ENCODE peak calls at places on chromosomes 11 and 22, in five cellular contexts. One of them, this sample, is unnamed.

GRCh38 chr11:48170176-48170839 is 46.3 kb upstream of the OR4B1 start:
- DNase-seq in activated CD4-positive, alpha-beta T cell treated with anti-CD3 and anti-CD28 coated beads, Interleukin-2, amount 50 U/mL, for 24 hours: no peak
- DNase-seq in putamen: no peak
- DNase-seq in GM18507: no peak
- DNase-seq in NCI-H345: no peak
- DNase-seq in this sample: no peak

GRCh38 chr22:45127866-45128265 is 35.9 kb upstream of the NUP50 start:
- DNase-seq in GM18507: no peak
- DNase-seq in activated CD4-positive, alpha-beta T cell treated with anti-CD3 and anti-CD28 coated beads, Interleukin-2, amount 50 U/mL, for 24 hours: no peak
- DNase-seq in NCI-H345: no peak
- DNase-seq in putamen: no peak
- DNase-seq in this sample: no peak

GRCh38 chr22:50403701-50404101 is 60.6 kb downstream of the PPP6R2 start:
- DNase-seq in NCI-H345: no peak
- DNase-seq in GM18507: no peak
- DNase-seq in activated CD4-positive, alpha-beta T cell treated with anti-CD3 and anti-CD28 coated beads, Interleukin-2, amount 50 U/mL, for 24 hours: no peak
- DNase-seq in putamen: peak; percentile 44
- DNase-seq in this sample: no peak

GRCh38 chr22:31501738-31502137 is 5.4 kb downstream of the SFI1 start:
- DNase-seq in GM18507: no peak
- DNase-seq in NCI-H345: no peak
- DNase-seq in activated CD4-positive, alpha-beta T cell treated with anti-CD3 and anti-CD28 coated beads, Interleukin-2, amount 50 U/mL, for 24 hours: no peak
- DNase-seq in putamen: no peak
- DNase-seq in this sample: no peak

GRCh38 chr11:122791411-122791810 is 46.9 kb upstream of the CRTAM start:
- DNase-seq in putamen: no peak
- DNase-seq in NCI-H345: no peak
- DNase-seq in activated CD4-positive, alpha-beta T cell treated with anti-CD3 and anti-CD28 coated beads, Interleukin-2, amount 50 U/mL, for 24 hours: no peak
- DNase-seq in GM18507: no peak
- DNase-seq in this sample: no peak

GRCh38 chr11:20754957-20755356 is 85.6 kb downstream of the NELL1 start:
- DNase-seq in GM18507: no peak
- DNase-seq in activated CD4-positive, alpha-beta T cell treated with anti-CD3 and anti-CD28 coated beads, Interleukin-2, amount 50 U/mL, for 24 hours: no peak
- DNase-seq in putamen: no peak
- DNase-seq in NCI-H345: peak; percentile 39
- DNase-seq in this sample: no peak

GRCh38 chr11:95256204-95256819 is 25.3 kb upstream of the SESN3 start:
- DNase-seq in NCI-H345: no peak
- DNase-seq in GM18507: no peak
- DNase-seq in activated CD4-positive, alpha-beta T cell treated with anti-CD3 and anti-CD28 coated beads, Interleukin-2, amount 50 U/mL, for 24 hours: no peak
- DNase-seq in putamen: no peak
- DNase-seq in this sample: no peak

GRCh38 chr11:83280256-83280655 is 5.9 kb downstream of the CCDC90B start:
- DNase-seq in NCI-H345: no peak
- DNase-seq in putamen: no peak
- DNase-seq in activated CD4-positive, alpha-beta T cell treated with anti-CD3 and anti-CD28 coated beads, Interleukin-2, amount 50 U/mL, for 24 hours: no peak
- DNase-seq in GM18507: no peak
- DNase-seq in this sample: no peak

GRCh38 chr11:66359662-66360087 is 11.9 kb downstream of the SLC29A2 start:
- DNase-seq in GM18507: no peak
- DNase-seq in NCI-H345: no peak
- DNase-seq in putamen: no peak
- DNase-seq in activated CD4-positive, alpha-beta T cell treated with anti-CD3 and anti-CD28 coated beads, Interleukin-2, amount 50 U/mL, for 24 hours: no peak
- DNase-seq in this sample: no peak

GRCh38 chr11:61023086-61024035 is 51.9 kb downstream of the CD6 start:
- DNase-seq in GM18507: no peak
- DNase-seq in activated CD4-positive, alpha-beta T cell treated with anti-CD3 and anti-CD28 coated beads, Interleukin-2, amount 50 U/mL, for 24 hours: peak; percentile 77
- DNase-seq in putamen: no peak
- DNase-seq in NCI-H345: peak; percentile 85
- DNase-seq in this sample: peak; percentile 75

GRCh38 chr11:102399189-102399588 is 52.2 kb downstream of the BIRC2 start:
- DNase-seq in activated CD4-positive, alpha-beta T cell treated with anti-CD3 and anti-CD28 coated beads, Interleukin-2, amount 50 U/mL, for 24 hours: no peak
- DNase-seq in putamen: no peak
- DNase-seq in GM18507: no peak
- DNase-seq in NCI-H345: no peak
- DNase-seq in this sample: no peak

GRCh38 chr11:106690923-106691322 is 327.4 kb downstream of the GUCY1A2 start:
- DNase-seq in putamen: no peak
- DNase-seq in activated CD4-positive, alpha-beta T cell treated with anti-CD3 and anti-CD28 coated beads, Interleukin-2, amount 50 U/mL, for 24 hours: no peak
- DNase-seq in NCI-H345: no peak
- DNase-seq in GM18507: no peak
- DNase-seq in this sample: no peak

GRCh38 chr22:48417143-48418070 is 1410.3 kb downstream of the BRD1 start:
- DNase-seq in GM18507: no peak
- DNase-seq in NCI-H345: no peak
- DNase-seq in activated CD4-positive, alpha-beta T cell treated with anti-CD3 and anti-CD28 coated beads, Interleukin-2, amount 50 U/mL, for 24 hours: no peak
- DNase-seq in putamen: no peak
- DNase-seq in this sample: no peak

GRCh38 chr11:64250875-64251721 is at the start of gene PLCB3:
- DNase-seq in activated CD4-positive, alpha-beta T cell treated with anti-CD3 and anti-CD28 coated beads, Interleukin-2, amount 50 U/mL, for 24 hours: peak; percentile 39
- DNase-seq in GM18507: peak; percentile 82
- DNase-seq in NCI-H345: peak; percentile 53
- DNase-seq in putamen: no peak
- DNase-seq in this sample: peak; percentile 75

GRCh38 chr11:57513911-57514537 is 1.5 kb downstream of the SLC43A1 start:
- DNase-seq in putamen: no peak
- DNase-seq in GM18507: no peak
- DNase-seq in activated CD4-positive, alpha-beta T cell treated with anti-CD3 and anti-CD28 coated beads, Interleukin-2, amount 50 U/mL, for 24 hours: no peak
- DNase-seq in NCI-H345: peak; percentile 33
- DNase-seq in this sample: peak; percentile 43

GRCh38 chr11:20770421-20770935 is 101.1 kb downstream of the NELL1 start:
- DNase-seq in GM18507: no peak
- DNase-seq in putamen: no peak
- DNase-seq in NCI-H345: no peak
- DNase-seq in activated CD4-positive, alpha-beta T cell treated with anti-CD3 and anti-CD28 coated beads, Interleukin-2, amount 50 U/mL, for 24 hours: no peak
- DNase-seq in this sample: no peak

GRCh38 chr11:42544726-42545125 is 767.1 kb upstream of the API5 start:
- DNase-seq in NCI-H345: no peak
- DNase-seq in putamen: no peak
- DNase-seq in GM18507: no peak
- DNase-seq in activated CD4-positive, alpha-beta T cell treated with anti-CD3 and anti-CD28 coated beads, Interleukin-2, amount 50 U/mL, for 24 hours: no peak
- DNase-seq in this sample: no peak

GRCh38 chr11:7683571-7683970 is 10.3 kb upstream of the CYB5R2 start:
- DNase-seq in NCI-H345: no peak
- DNase-seq in GM18507: no peak
- DNase-seq in activated CD4-positive, alpha-beta T cell treated with anti-CD3 and anti-CD28 coated beads, Interleukin-2, amount 50 U/mL, for 24 hours: no peak
- DNase-seq in putamen: no peak
- DNase-seq in this sample: no peak

GRCh38 chr11:66313321-66314185 is 3.3 kb downstream of the CD248 start:
- DNase-seq in putamen: no peak
- DNase-seq in activated CD4-positive, alpha-beta T cell treated with anti-CD3 and anti-CD28 coated beads, Interleukin-2, amount 50 U/mL, for 24 hours: no peak
- DNase-seq in NCI-H345: no peak
- DNase-seq in GM18507: no peak
- DNase-seq in this sample: peak; percentile 38

GRCh38 chr22:47392054-47392347 is 629.6 kb downstream of the TBC1D22A start:
- DNase-seq in NCI-H345: no peak
- DNase-seq in activated CD4-positive, alpha-beta T cell treated with anti-CD3 and anti-CD28 coated beads, Interleukin-2, amount 50 U/mL, for 24 hours: no peak
- DNase-seq in putamen: no peak
- DNase-seq in GM18507: no peak
- DNase-seq in this sample: no peak

GRCh38 chr11:123238297-123238696 is 43.2 kb upstream of the CLMP start:
- DNase-seq in NCI-H345: no peak
- DNase-seq in putamen: no peak
- DNase-seq in GM18507: no peak
- DNase-seq in activated CD4-positive, alpha-beta T cell treated with anti-CD3 and anti-CD28 coated beads, Interleukin-2, amount 50 U/mL, for 24 hours: no peak
- DNase-seq in this sample: no peak

GRCh38 chr11:10930961-10931760 is 73.3 kb upstream of the ZBED5 start:
- DNase-seq in GM18507: no peak
- DNase-seq in activated CD4-positive, alpha-beta T cell treated with anti-CD3 and anti-CD28 coated beads, Interleukin-2, amount 50 U/mL, for 24 hours: no peak
- DNase-seq in putamen: peak; percentile 59
- DNase-seq in NCI-H345: peak; percentile 71
- DNase-seq in this sample: peak; percentile 37

GRCh38 chr11:1674194-1674878 is 22.7 kb upstream of the KRTAP5-6 start:
- DNase-seq in activated CD4-positive, alpha-beta T cell treated with anti-CD3 and anti-CD28 coated beads, Interleukin-2, amount 50 U/mL, for 24 hours: no peak
- DNase-seq in GM18507: no peak
- DNase-seq in putamen: no peak
- DNase-seq in NCI-H345: no peak
- DNase-seq in this sample: no peak

This sample was measured in stimulated activated naive CD8-positive, alpha-beta T cell treated with anti-CD3 and anti-CD28 coated beads, Interleukin-15, Interleukin-2, amounts not matched to agents 100 U/mL and 50 U/mL, for 24 hours.